ENCODE peak calls at places on chromosomes 4 and X, in nine cellular contexts. One of them, this sample, is unnamed.

GRCh38 chr4:186765138-186765537 is 41.5 kb upstream of the FAT1 start:
- DNase-seq in activated CD4-positive, alpha-beta memory T cell treated with anti-CD3 and anti-CD28 coated beads for 36 hours: no peak
- DNase-seq in activated CD4-positive, alpha-beta T cell treated with anti-CD3 and anti-CD28 coated beads, Interleukin-2, amount 10 ng/mL, durations not matched to agents 7 days and 5 days: no peak
- DNase-seq in hippocampal formation: no peak
- DNase-seq in activated T-cell treated with anti-CD3 and anti-CD28 coated beads, Interleukin-2, amount 50 U/mL, for 48 hours: no peak
- DNase-seq in CD4-positive, alpha-beta T cell: no peak
- DNase-seq in naive thymus-derived CD8-positive, alpha-beta T cell: no peak
- DNase-seq in suprapubic skin: no peak
- DNase-seq in glutamatergic neuron: no peak
- DNase-seq in this sample: peak

GRCh38 chr4:1323635-1324442 is 23.2 kb upstream of the UVSSA start:
- DNase-seq in activated CD4-positive, alpha-beta memory T cell treated with anti-CD3 and anti-CD28 coated beads for 36 hours: no peak
- DNase-seq in activated CD4-positive, alpha-beta T cell treated with anti-CD3 and anti-CD28 coated beads, Interleukin-2, amount 10 ng/mL, durations not matched to agents 7 days and 5 days: no peak
- DNase-seq in hippocampal formation: no peak
- DNase-seq in activated T-cell treated with anti-CD3 and anti-CD28 coated beads, Interleukin-2, amount 50 U/mL, for 48 hours: no peak
- DNase-seq in CD4-positive, alpha-beta T cell: no peak
- DNase-seq in naive thymus-derived CD8-positive, alpha-beta T cell: no peak
- DNase-seq in suprapubic skin: no peak
- DNase-seq in glutamatergic neuron: no peak
- DNase-seq in this sample: no peak

GRCh38 chrX:150270622-150271021 is 92.5 kb upstream of the MAMLD1 start:
- DNase-seq in activated CD4-positive, alpha-beta memory T cell treated with anti-CD3 and anti-CD28 coated beads for 36 hours: no peak
- DNase-seq in activated CD4-positive, alpha-beta T cell treated with anti-CD3 and anti-CD28 coated beads, Interleukin-2, amount 10 ng/mL, durations not matched to agents 7 days and 5 days: no peak
- DNase-seq in hippocampal formation: no peak
- DNase-seq in activated T-cell treated with anti-CD3 and anti-CD28 coated beads, Interleukin-2, amount 50 U/mL, for 48 hours: no peak
- DNase-seq in CD4-positive, alpha-beta T cell: no peak
- DNase-seq in naive thymus-derived CD8-positive, alpha-beta T cell: no peak
- DNase-seq in suprapubic skin: no peak
- DNase-seq in glutamatergic neuron: no peak
- DNase-seq in this sample: no peak

GRCh38 chr4:100106982-100107381 is 83.3 kb downstream of the DDIT4L start:
- DNase-seq in activated CD4-positive, alpha-beta memory T cell treated with anti-CD3 and anti-CD28 coated beads for 36 hours: peak
- DNase-seq in activated CD4-positive, alpha-beta T cell treated with anti-CD3 and anti-CD28 coated beads, Interleukin-2, amount 10 ng/mL, durations not matched to agents 7 days and 5 days: peak
- DNase-seq in hippocampal formation: no peak
- DNase-seq in activated T-cell treated with anti-CD3 and anti-CD28 coated beads, Interleukin-2, amount 50 U/mL, for 48 hours: no peak
- DNase-seq in CD4-positive, alpha-beta T cell: no peak
- DNase-seq in naive thymus-derived CD8-positive, alpha-beta T cell: peak
- DNase-seq in suprapubic skin: no peak
- DNase-seq in glutamatergic neuron: no peak
- DNase-seq in this sample: no peak

GRCh38 chrX:9786839-9787635 is 808 bp downstream of the SHROOM2 start:
- DNase-seq in activated CD4-positive, alpha-beta memory T cell treated with anti-CD3 and anti-CD28 coated beads for 36 hours: no peak
- DNase-seq in activated CD4-positive, alpha-beta T cell treated with anti-CD3 and anti-CD28 coated beads, Interleukin-2, amount 10 ng/mL, durations not matched to agents 7 days and 5 days: no peak
- DNase-seq in hippocampal formation: no peak
- DNase-seq in activated T-cell treated with anti-CD3 and anti-CD28 coated beads, Interleukin-2, amount 50 U/mL, for 48 hours: no peak
- DNase-seq in CD4-positive, alpha-beta T cell: no peak
- DNase-seq in naive thymus-derived CD8-positive, alpha-beta T cell: no peak
- DNase-seq in suprapubic skin: no peak
- DNase-seq in glutamatergic neuron: no peak
- DNase-seq in this sample: peak

GRCh38 chrX:134732152-134732551 is 73.9 kb upstream of the PLAC1 start:
- DNase-seq in activated CD4-positive, alpha-beta memory T cell treated with anti-CD3 and anti-CD28 coated beads for 36 hours: no peak
- DNase-seq in activated CD4-positive, alpha-beta T cell treated with anti-CD3 and anti-CD28 coated beads, Interleukin-2, amount 10 ng/mL, durations not matched to agents 7 days and 5 days: no peak
- DNase-seq in hippocampal formation: no peak
- DNase-seq in activated T-cell treated with anti-CD3 and anti-CD28 coated beads, Interleukin-2, amount 50 U/mL, for 48 hours: no peak
- DNase-seq in CD4-positive, alpha-beta T cell: no peak
- DNase-seq in naive thymus-derived CD8-positive, alpha-beta T cell: no peak
- DNase-seq in suprapubic skin: no peak
- DNase-seq in glutamatergic neuron: no peak
- DNase-seq in this sample: peak

GRCh38 chrX:151981129-151981528 is 6.7 kb upstream of the GABRE start:
- DNase-seq in activated CD4-positive, alpha-beta memory T cell treated with anti-CD3 and anti-CD28 coated beads for 36 hours: no peak
- DNase-seq in activated CD4-positive, alpha-beta T cell treated with anti-CD3 and anti-CD28 coated beads, Interleukin-2, amount 10 ng/mL, durations not matched to agents 7 days and 5 days: no peak
- DNase-seq in hippocampal formation: no peak
- DNase-seq in activated T-cell treated with anti-CD3 and anti-CD28 coated beads, Interleukin-2, amount 50 U/mL, for 48 hours: no peak
- DNase-seq in CD4-positive, alpha-beta T cell: no peak
- DNase-seq in naive thymus-derived CD8-positive, alpha-beta T cell: no peak
- DNase-seq in suprapubic skin: no peak
- DNase-seq in glutamatergic neuron: no peak
- DNase-seq in this sample: no peak

GRCh38 chrX:113833096-113833495 is 750.8 kb upstream of the HTR2C start:
- DNase-seq in activated CD4-positive, alpha-beta memory T cell treated with anti-CD3 and anti-CD28 coated beads for 36 hours: no peak
- DNase-seq in activated CD4-positive, alpha-beta T cell treated with anti-CD3 and anti-CD28 coated beads, Interleukin-2, amount 10 ng/mL, durations not matched to agents 7 days and 5 days: no peak
- DNase-seq in hippocampal formation: no peak
- DNase-seq in activated T-cell treated with anti-CD3 and anti-CD28 coated beads, Interleukin-2, amount 50 U/mL, for 48 hours: no peak
- DNase-seq in CD4-positive, alpha-beta T cell: no peak
- DNase-seq in naive thymus-derived CD8-positive, alpha-beta T cell: no peak
- DNase-seq in suprapubic skin: no peak
- DNase-seq in glutamatergic neuron: no peak
- DNase-seq in this sample: no peak

GRCh38 chrX:68292471-68292870 is 140.8 kb downstream of the OPHN1 start:
- DNase-seq in activated CD4-positive, alpha-beta memory T cell treated with anti-CD3 and anti-CD28 coated beads for 36 hours: no peak
- DNase-seq in activated CD4-positive, alpha-beta T cell treated with anti-CD3 and anti-CD28 coated beads, Interleukin-2, amount 10 ng/mL, durations not matched to agents 7 days and 5 days: no peak
- DNase-seq in hippocampal formation: no peak
- DNase-seq in activated T-cell treated with anti-CD3 and anti-CD28 coated beads, Interleukin-2, amount 50 U/mL, for 48 hours: no peak
- DNase-seq in CD4-positive, alpha-beta T cell: no peak
- DNase-seq in naive thymus-derived CD8-positive, alpha-beta T cell: no peak
- DNase-seq in suprapubic skin: no peak
- DNase-seq in glutamatergic neuron: no peak
- DNase-seq in this sample: no peak

GRCh38 chrX:55783723-55784122 is 66.2 kb downstream of the RRAGB start:
- DNase-seq in activated CD4-positive, alpha-beta memory T cell treated with anti-CD3 and anti-CD28 coated beads for 36 hours: no peak
- DNase-seq in activated CD4-positive, alpha-beta T cell treated with anti-CD3 and anti-CD28 coated beads, Interleukin-2, amount 10 ng/mL, durations not matched to agents 7 days and 5 days: no peak
- DNase-seq in hippocampal formation: no peak
- DNase-seq in activated T-cell treated with anti-CD3 and anti-CD28 coated beads, Interleukin-2, amount 50 U/mL, for 48 hours: no peak
- DNase-seq in CD4-positive, alpha-beta T cell: no peak
- DNase-seq in naive thymus-derived CD8-positive, alpha-beta T cell: no peak
- DNase-seq in suprapubic skin: no peak
- DNase-seq in glutamatergic neuron: no peak
- DNase-seq in this sample: no peak

This sample was measured in NCI-H69.